ENCODE peak calls at places on chromosome 14, in six cellular contexts. K is central memory CD8-positive, alpha-beta T cell; L is stimulated activated CD4-positive, alpha-beta T cell treated with anti-CD3 and anti-CD28 coated beads, TNF-alpha, amount 100 ng/mL, for 24 hours; A is mesendoderm; O is activated CD4-positive, alpha-beta T cell treated with anti-CD3 and anti-CD28 coated beads, Interleukin-2, amount 10 ng/mL, durations not matched to agents 24 days and 14 days; C is T-helper 1 cell. V is an unnamed sample.

GRCh38 chr14:24307575-24308341 is at the start of gene CIDEB:
- DNase-seq in O (peak), C (peak), A (peak), K (peak), L (peak), V (peak)

GRCh38 chr14:83533734-83534133 is 1996.2 kb upstream of the FLRT2 start:
- DNase-seq in L (no peak), A (peak), C (no peak), O (no peak), K (no peak), V (no peak)

GRCh38 chr14:105255021-105255507 is 6.7 kb downstream of the BTBD6 start:
- DNase-seq in C (no peak), K (no peak), O (no peak), A (no peak), L (no peak), V (no peak)

GRCh38 chr14:55329999-55330710 is 58.9 kb downstream of the FBXO34 start:
- DNase-seq in A (no peak), O (no peak), C (no peak), K (no peak), L (no peak), V (peak)

GRCh38 chr14:72611956-72612500 is 281.9 kb downstream of the DPF3 start:
- DNase-seq in O (no peak), K (no peak), C (no peak), A (no peak), L (no peak), V (no peak)

GRCh38 chr14:99596071-99596627 is 7.9 kb downstream of the CCDC85C start:
- DNase-seq in C (no peak), O (no peak), A (no peak), L (no peak), K (no peak), V (no peak)

GRCh38 chr14:101525646-101526527 is 35.4 kb upstream of the DIO3 start:
- DNase-seq in L (no peak), A (peak), C (no peak), O (no peak), K (no peak), V (no peak)

GRCh38 chr14:68979722-68980552 is 835 bp upstream of the ACTN1 start:
- DNase-seq in O (peak), A (peak), L (no peak), K (no peak), C (no peak), V (no peak)

GRCh38 chr14:23640524-23641141 is 4.5 kb downstream of the DHRS2 start:
- DNase-seq in K (no peak), O (no peak), C (no peak), L (no peak), A (peak), V (no peak)

GRCh38 chr14:52079239-52079956 is 10.5 kb upstream of the NID2 start:
- DNase-seq in A (peak), L (no peak), K (no peak), O (no peak), C (no peak), V (no peak)

GRCh38 chr14:92883066-92883465 is 39.9 kb upstream of the CHGA start:
- DNase-seq in K (no peak), C (no peak), A (no peak), O (no peak), L (no peak), V (no peak)